ENCODE peak calls at places on chromosomes 6 and 20, in eight cellular contexts. J is MM.1S, G is DND-41, C is keratinocyte, X is astrocyte, Q is IMR-90, M is fibroblast of lung, U is GM23338. Z is an unnamed sample.

GRCh38 chr20:2804041-2804828 is 3.8 kb upstream of the CPXM1 start:
- DNase-seq in J (no peak), G (no peak), C (no peak), X (no peak), Q (no peak), M (no peak), U (no peak), Z (no peak)

GRCh38 chr20:45470262-45470931 is 844 bp downstream of the WFDC2 start:
- DNase-seq in J (peak; percentile 42), G (no peak), C (no peak), X (no peak), Q (no peak), M (no peak), U (peak; percentile 68), Z (no peak)

GRCh38 chr20:50582591-50583234 is 72.5 kb downstream of the PTPN1 start:
- DNase-seq in J (no peak), G (no peak), C (no peak), X (no peak), Q (no peak), M (no peak), U (no peak), Z (no peak)

GRCh38 chr6:108872001-108872974 is 24.1 kb downstream of the ARMC2 start:
- DNase-seq in J (no peak), G (no peak), C (no peak), X (no peak), Q (no peak), M (no peak), U (peak; percentile 11), Z (no peak)

GRCh38 chr20:34016736-34017135 is 23.0 kb downstream of the RALY start:
- DNase-seq in J (no peak), G (no peak), C (no peak), X (no peak), Q (no peak), M (no peak), U (no peak), Z (no peak)

GRCh38 chr6:14231071-14231483 is 113.5 kb downstream of the CD83 start:
- DNase-seq in J (no peak), G (no peak), C (no peak), X (no peak), Q (no peak), M (no peak), U (no peak), Z (no peak)

GRCh38 chr20:64233725-64234124 is 21.8 kb upstream of the PCMTD2 start:
- DNase-seq in J (no peak), G (no peak), C (no peak), X (no peak), Q (no peak), M (no peak), U (no peak), Z (no peak)

GRCh38 chr6:1678201-1678600 is 68.5 kb downstream of the FOXC1 start:
- DNase-seq in J (no peak), G (no peak), C (no peak), X (no peak), Q (no peak), M (no peak), U (peak; percentile 35), Z (no peak)

GRCh38 chr20:10263385-10264165 is 44.9 kb downstream of the SNAP25 start:
- DNase-seq in J (no peak), G (no peak), C (no peak), X (peak; percentile 27), Q (peak; percentile 4), M (peak; percentile 43), U (no peak), Z (no peak)

GRCh38 chr6:86686496-86686895 is 250.8 kb upstream of the HTR1E start:
- DNase-seq in J (no peak), G (no peak), C (no peak), X (no peak), Q (no peak), M (no peak), U (no peak), Z (no peak)

GRCh38 chr6:87431263-87431662 is 23.5 kb downstream of the CFAP206 start:
- DNase-seq in J (no peak), G (no peak), C (no peak), X (no peak), Q (no peak), M (peak; percentile 1), U (no peak), Z (peak; percentile 8)

GRCh38 chr20:10861619-10862018 is 187.8 kb upstream of the JAG1 start:
- DNase-seq in J (no peak), G (no peak), C (no peak), X (peak; percentile 66), Q (no peak), M (no peak), U (no peak), Z (peak; percentile 33)

GRCh38 chr6:159908535-159908934 is 17.7 kb downstream of the MAS1 start:
- DNase-seq in J (no peak), G (no peak), C (no peak), X (no peak), Q (peak; percentile 19), M (peak; percentile 38), U (no peak), Z (no peak)

GRCh38 chr6:140344149-140344913 is 969.9 kb upstream of the CITED2 start:
- DNase-seq in J (no peak), G (no peak), C (no peak), X (peak; percentile 71), Q (peak; percentile 67), M (peak; percentile 40), U (no peak), Z (peak; percentile 34)
- TF ChIP-seq CTCF in J (no peak), G (no peak), C (no peak), X (no peak), Q (no peak), M (no peak), U (no peak), Z (no peak)

GRCh38 chr20:37541326-37541725 is 13.7 kb upstream of the BLCAP start:
- DNase-seq in J (no peak), G (no peak), C (no peak), X (no peak), Q (no peak), M (no peak), U (no peak), Z (no peak)

GRCh38 chr20:37544386-37544785 is 16.7 kb upstream of the BLCAP start:
- DNase-seq in J (no peak), G (no peak), C (no peak), X (no peak), Q (no peak), M (no peak), U (no peak), Z (no peak)

GRCh38 chr20:37543828-37544227 is 16.2 kb upstream of the BLCAP start:
- DNase-seq in J (no peak), G (no peak), C (no peak), X (no peak), Q (peak; percentile 54), M (peak; percentile 56), U (peak; percentile 54), Z (peak; percentile 50)

GRCh38 chr20:37539956-37540455 is 12.3 kb upstream of the BLCAP start:
- DNase-seq in J (no peak), G (no peak), C (no peak), X (no peak), Q (no peak), M (no peak), U (no peak), Z (no peak)

GRCh38 chr20:37542281-37542680 is 14.6 kb upstream of the BLCAP start:
- DNase-seq in J (no peak), G (no peak), C (no peak), X (no peak), Q (peak; percentile 37), M (no peak), U (no peak), Z (no peak)
- H2AFZ ChIP-seq in J (no peak overlapping the region), G (no peak overlapping the region), C (no peak overlapping the region), X (no peak overlapping the region), Q (no peak overlapping the region), M (no peak overlapping the region), U (peak overlapping the region; percentile 59), Z (no peak overlapping the region)

DNA sequence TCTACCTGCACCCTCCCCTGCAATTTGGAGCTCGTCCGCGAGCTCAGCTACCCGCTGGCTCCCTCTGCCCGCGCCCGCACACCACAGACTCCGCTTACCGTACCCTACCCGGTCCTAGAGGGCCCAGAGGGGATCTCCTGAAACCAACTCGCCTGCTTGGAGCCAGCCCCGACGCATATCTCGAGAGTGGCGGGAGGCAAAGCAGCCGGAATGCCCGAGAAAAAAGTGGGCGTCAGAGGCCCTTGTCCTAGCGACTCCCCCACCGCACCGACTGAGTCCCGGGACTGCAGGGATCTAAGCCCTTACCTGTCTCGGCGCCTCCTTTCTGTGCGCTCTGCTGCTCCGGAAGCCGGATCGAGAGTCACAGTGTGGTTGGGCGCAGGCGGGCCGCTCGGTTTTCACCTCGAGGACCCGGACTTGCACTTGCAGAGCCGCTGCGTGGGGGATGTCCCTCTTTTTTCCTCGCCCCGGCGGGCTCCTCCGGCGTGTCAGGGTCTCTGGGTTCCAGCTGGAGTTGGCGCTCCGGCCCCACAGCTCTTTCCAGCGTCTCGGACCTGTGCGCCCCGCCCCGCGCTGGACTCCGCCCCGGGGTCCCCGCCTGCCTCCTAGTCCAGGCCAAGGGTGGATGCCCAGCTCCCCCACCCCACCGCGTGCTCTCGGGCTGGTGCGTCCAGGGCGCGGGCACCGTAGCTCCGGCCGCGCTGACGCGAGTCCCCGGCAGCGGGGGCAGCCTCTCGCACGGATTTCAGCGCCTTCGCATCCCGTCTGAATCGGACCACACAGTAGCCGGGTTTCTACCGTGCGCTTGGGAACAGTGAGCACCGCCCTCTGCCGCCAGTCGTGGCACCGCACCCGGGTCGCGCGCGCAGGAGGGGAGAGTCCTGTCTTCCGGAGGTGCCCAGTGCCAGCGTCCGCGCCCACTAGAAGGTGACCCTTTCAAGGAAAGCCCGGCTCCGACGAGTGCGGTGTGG is at the start of gene PROKR2:
- DNase-seq in J (no peak), G (no peak), C (no peak), X (no peak), Q (no peak), M (no peak), U (peak; percentile 86), Z (peak; percentile 23)
- TF ChIP-seq CTCF in J (no peak), G (no peak), C (no peak), X (no peak), Q (no peak), M (no peak), U (peak; percentile 47), Z (no peak)

GRCh38 chr6:138576303-138576702 is 77.0 kb upstream of the NHSL1 start:
- DNase-seq in J (no peak), G (no peak), C (no peak), X (no peak), Q (no peak), M (no peak), U (no peak), Z (no peak)
- H2AFZ ChIP-seq in J (no peak overlapping the region), G (no peak overlapping the region), C (no peak overlapping the region), X (no peak overlapping the region), Q (no peak overlapping the region), M (no peak overlapping the region), U (no peak overlapping the region), Z (no peak overlapping the region)

DNA sequence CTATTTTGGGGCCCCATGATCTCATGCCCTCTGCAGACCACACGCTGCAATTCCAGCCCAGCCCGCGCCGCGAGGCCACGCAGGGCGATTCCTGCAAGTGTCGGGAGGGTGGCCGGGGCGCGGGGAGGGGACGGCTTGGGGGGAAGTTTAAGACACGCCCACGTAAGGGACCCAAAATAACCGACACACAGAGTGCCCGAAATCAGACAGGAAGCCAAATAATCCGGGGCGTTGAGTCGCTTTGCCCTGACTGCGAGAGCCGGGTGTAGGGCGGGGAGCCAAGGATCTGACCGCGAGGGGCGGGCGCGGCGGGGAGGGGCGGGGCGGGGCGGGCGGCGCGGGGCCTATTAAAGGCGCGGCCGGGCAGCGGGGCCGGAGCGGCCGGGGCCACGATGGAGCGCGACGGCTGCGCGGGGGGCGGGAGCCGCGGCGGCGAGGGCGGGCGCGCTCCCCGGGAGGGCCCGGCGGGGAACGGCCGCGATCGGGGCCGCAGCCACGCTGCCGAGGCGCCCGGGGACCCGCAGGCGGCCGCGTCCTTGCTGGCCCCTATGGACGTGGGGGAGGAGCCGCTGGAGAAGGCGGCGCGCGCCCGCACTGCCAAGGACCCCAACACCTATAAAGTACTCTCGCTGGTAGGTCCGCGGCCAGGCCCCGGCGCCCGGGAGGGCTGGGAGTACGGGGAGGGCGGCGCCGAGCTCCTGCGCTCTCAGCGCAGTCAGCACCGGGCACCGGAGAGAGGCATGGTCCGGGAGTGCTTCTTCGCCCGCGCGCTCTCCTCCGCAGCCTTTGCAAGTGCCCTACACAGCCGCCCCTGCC is at the start of gene ENPP1:
- DNase-seq in J (peak; percentile 91), G (no peak), C (no peak), X (peak; percentile 47), Q (peak; percentile 62), M (peak; percentile 74), U (peak; percentile 86), Z (peak; percentile 39)
- TF ChIP-seq CTCF in J (peak; percentile 47), G (no peak), C (no peak), X (no peak), Q (no peak), M (no peak), U (peak; percentile 44), Z (no peak)